ENCODE peak calls at places on chromosomes 1 and 21, in ten cellular contexts. T is adrenal gland, Q is BE2C, L is mesendoderm, I is A549, W is thoracic aorta, N is IMR-90, H is heart left ventricle, G is mucosa of descending colon, D is Karpas-422. E is an unnamed sample. For H3K4me1, the result is how much of the 10 kb centered on the place peaks cover.

GRCh38 chr1:58709540-58709939 is 9.7 kb upstream of the MYSM1 start:
- DNase-seq in T (no peak), Q (no peak), L (no peak), I (no peak), W (no peak), N (no peak), H (no peak), G (no peak), D (no peak), E (no peak)

GRCh38 chr1:6497867-6498575 is 6.6 kb upstream of the PLEKHG5 start:
- DNase-seq in T (no peak), Q (no peak), L (no peak), I (no peak), W (no peak), N (no peak), H (peak), G (no peak), D (no peak), E (no peak)

GRCh38 chr1:210371916-210372315 is 43.2 kb downstream of the HHAT start:
- DNase-seq in T (no peak), Q (no peak), L (peak), I (no peak), W (no peak), N (no peak), H (no peak), G (no peak), D (no peak), E (no peak)

GRCh38 chr21:20998886-20999285 is 677 bp downstream of the NCAM2 start:
- DNase-seq in T (no peak), Q (no peak), L (no peak), I (no peak), W (no peak), N (no peak), H (no peak), G (no peak), D (no peak), E (no peak)

GRCh38 chr1:196400478-196401453 is 207.5 kb downstream of the KCNT2 start:
- DNase-seq in T (peak), Q (no peak), L (peak), I (no peak), W (no peak), N (peak), H (peak), G (no peak), D (no peak), E (peak)

GRCh38 chr21:17402885-17403477 is 109.9 kb upstream of the CXADR start:
- DNase-seq in T (no peak), Q (no peak), L (no peak), I (no peak), W (no peak), N (peak), H (no peak), G (no peak), D (no peak), E (no peak)

GRCh38 chr1:51715369-51715768 is 98.5 kb downstream of the OSBPL9 start:
- DNase-seq in T (no peak), Q (no peak), L (no peak), I (no peak), W (no peak), N (no peak), H (no peak), G (no peak), D (no peak), E (no peak)

GRCh38 chr1:165827199-165828102 is at the start of gene UCK2:
- DNase-seq in T (peak), Q (peak), L (peak), I (peak), W (peak), N (peak), H (peak), G (peak), D (peak), E (peak)

GRCh38 chr21:34582506-34583150 is 32.3 kb downstream of the RCAN1 start:
- DNase-seq in T (no peak), Q (no peak), L (peak), I (peak), W (no peak), N (peak), H (peak), G (no peak), D (peak), E (peak)

GRCh38 chr1:198610362-198610761 is 28.5 kb upstream of the PTPRC start:
- DNase-seq in T (no peak), Q (no peak), L (no peak), I (no peak), W (no peak), N (no peak), H (no peak), G (no peak), D (no peak), E (no peak)

GRCh38 chr1:198607714-198608113 is 31.1 kb upstream of the PTPRC start:
- DNase-seq in T (no peak), Q (no peak), L (no peak), I (no peak), W (no peak), N (peak), H (no peak), G (no peak), D (no peak), E (no peak)

GRCh38 chr1:198611219-198611618 is 27.6 kb upstream of the PTPRC start:
- DNase-seq in T (no peak), Q (no peak), L (no peak), I (no peak), W (no peak), N (no peak), H (no peak), G (no peak), D (no peak), E (no peak)

GRCh38 chr1:198612471-198613265 is 26.2 kb upstream of the PTPRC start:
- DNase-seq in T (no peak), Q (no peak), L (no peak), I (no peak), W (no peak), N (no peak), H (no peak), G (no peak), D (no peak), E (no peak)
- H3K4me1 ChIP-seq in T (under half), Q (under half), L (under half), I (under half), W (under half), N (under half), H (under half), G (under half), D (half or more), E (under half)

GRCh38 chr1:110007458-110007857 is 22.9 kb downstream of the AHCYL1 start:
- DNase-seq in T (no peak), Q (peak), L (no peak), I (no peak), W (no peak), N (no peak), H (no peak), G (no peak), D (no peak), E (no peak)

GRCh38 chr1:110007045-110007444 is 22.5 kb downstream of the AHCYL1 start:
- DNase-seq in T (no peak), Q (no peak), L (no peak), I (no peak), W (no peak), N (no peak), H (no peak), G (no peak), D (no peak), E (no peak)

GRCh38 chr1:110008971-110009565 is 24.5 kb downstream of the AHCYL1 start:
- DNase-seq in T (no peak), Q (no peak), L (no peak), I (no peak), W (no peak), N (no peak), H (no peak), G (no peak), D (no peak), E (no peak)

GRCh38 chr1:110011527-110012041 is 22.8 kb upstream of the STRIP1 start:
- DNase-seq in T (peak), Q (peak), L (peak), I (peak), W (no peak), N (peak), H (no peak), G (no peak), D (peak), E (peak)

GRCh38 chr1:110012100-110012499 is 22.3 kb upstream of the STRIP1 start:
- DNase-seq in T (no peak), Q (peak), L (no peak), I (no peak), W (no peak), N (no peak), H (no peak), G (no peak), D (no peak), E (no peak)
- H3K4me3 ChIP-seq in T (no peak), Q (no peak), L (no peak), I (no peak), W (no peak), N (no peak), H (no peak), G (no peak), D (no peak), E (no peak)

GRCh38 chr1:107804746-107805145 is 160.2 kb downstream of the VAV3 start:
- DNase-seq in T (no peak), Q (no peak), L (no peak), I (no peak), W (no peak), N (no peak), H (no peak), G (no peak), D (no peak), E (no peak)

GRCh38 chr1:107802654-107803053 is 162.3 kb downstream of the VAV3 start:
- DNase-seq in T (no peak), Q (no peak), L (no peak), I (no peak), W (no peak), N (no peak), H (no peak), G (no peak), D (no peak), E (no peak)

GRCh38 chr1:107803579-107803978 is 161.4 kb downstream of the VAV3 start:
- DNase-seq in T (no peak), Q (no peak), L (no peak), I (no peak), W (no peak), N (no peak), H (no peak), G (no peak), D (no peak), E (no peak)

GRCh38 chr1:107806902-107807301 is 158.1 kb downstream of the VAV3 start:
- DNase-seq in T (no peak), Q (no peak), L (no peak), I (no peak), W (no peak), N (no peak), H (no peak), G (no peak), D (no peak), E (no peak)

DNA sequence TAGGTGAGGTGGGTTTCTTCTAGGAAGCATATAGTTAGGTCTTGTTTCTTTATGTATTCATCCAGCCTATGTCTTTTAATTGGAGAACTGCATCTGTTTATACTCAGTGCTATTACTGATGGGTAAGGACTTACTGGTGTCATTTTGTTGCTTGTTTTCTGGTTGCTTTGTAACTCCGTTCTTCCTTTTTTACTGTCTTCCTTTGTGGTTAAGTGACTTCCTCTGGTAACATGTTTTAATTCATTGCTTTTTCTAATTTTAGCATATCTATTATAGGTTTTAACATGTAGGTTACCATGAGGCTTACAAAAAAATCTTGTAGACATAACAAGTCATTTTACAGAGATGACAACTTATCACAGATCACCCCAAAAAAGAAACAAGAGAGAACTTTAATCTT is 160.8 kb downstream of the VAV3 start:
- DNase-seq in T (no peak), Q (no peak), L (no peak), I (no peak), W (no peak), N (no peak), H (no peak), G (no peak), D (no peak), E (no peak)
- H3K4me1 ChIP-seq in T (under half), Q (under half), L (under half), I (under half), W (under half), N (under half), H (under half), G (under half), D (under half), E (under half)

GRCh38 chr1:19208710-19209438 is 1.2 kb downstream of the UBR4 start:
- DNase-seq in T (no peak), Q (no peak), L (no peak), I (no peak), W (no peak), N (peak), H (no peak), G (no peak), D (no peak), E (no peak)
- H3K4me3 ChIP-seq in T (peak), Q (peak), L (peak), I (peak), W (peak), N (peak), H (peak), G (no peak), D (peak), E (peak)

DNA sequence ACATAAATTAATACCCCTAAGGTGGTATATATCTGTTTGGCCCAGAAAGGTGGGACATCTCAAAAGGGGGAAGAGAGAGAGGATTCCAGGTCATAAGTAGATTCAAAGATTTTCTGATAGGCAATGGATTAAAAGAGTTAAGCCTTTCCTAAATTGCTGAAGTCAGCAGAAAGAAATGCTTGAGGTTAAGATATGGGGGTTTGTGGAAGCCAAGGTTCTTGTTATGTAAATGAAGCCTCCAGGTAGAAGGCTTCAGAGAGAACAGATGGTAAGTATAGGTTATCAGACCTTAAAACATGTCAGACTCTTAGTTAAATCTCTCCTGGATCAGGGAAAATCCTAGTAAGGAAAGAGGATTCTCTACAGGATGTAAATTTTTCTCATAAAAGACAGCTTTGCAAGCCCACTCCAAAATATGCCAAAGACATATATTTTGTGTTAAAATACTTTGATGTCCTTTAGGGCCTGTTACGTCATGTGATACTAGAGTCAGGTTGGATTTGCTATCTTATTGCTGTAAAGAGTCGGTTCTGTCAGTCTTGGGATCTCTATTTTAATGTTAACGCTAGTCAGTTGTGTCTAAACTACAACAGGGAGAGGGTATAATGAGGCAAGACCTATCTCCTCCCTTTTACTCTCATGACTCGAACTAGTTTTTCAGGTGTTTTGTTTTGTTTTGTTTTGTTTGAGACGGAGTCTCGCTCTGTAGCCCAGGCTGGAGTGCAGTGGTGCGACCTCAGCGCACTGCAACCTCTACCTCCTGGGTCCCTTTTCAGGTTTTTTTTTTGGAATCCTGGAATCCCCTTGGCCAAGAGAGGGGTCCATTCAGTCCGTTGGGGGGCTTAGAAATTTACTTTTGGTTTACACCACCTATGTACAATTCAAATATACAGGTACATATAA is 30.6 kb downstream of the RGS2 start:
- DNase-seq in T (no peak), Q (no peak), L (peak), I (no peak), W (no peak), N (no peak), H (no peak), G (no peak), D (no peak), E (no peak)
- H3K4me1 ChIP-seq in T (under half), Q (under half), L (under half), I (under half), W (under half), N (under half), H (under half), G (under half), D (under half), E (under half)

GRCh38 chr1:19010503-19010902 is 54.0 kb upstream of the IFFO2 start:
- DNase-seq in T (peak), Q (no peak), L (no peak), I (no peak), W (no peak), N (no peak), H (no peak), G (no peak), D (no peak), E (no peak)
- H3K4me3 ChIP-seq in T (no peak), Q (no peak), L (no peak), I (peak), W (peak), N (no peak), H (no peak), G (no peak), D (no peak), E (no peak)

DNA sequence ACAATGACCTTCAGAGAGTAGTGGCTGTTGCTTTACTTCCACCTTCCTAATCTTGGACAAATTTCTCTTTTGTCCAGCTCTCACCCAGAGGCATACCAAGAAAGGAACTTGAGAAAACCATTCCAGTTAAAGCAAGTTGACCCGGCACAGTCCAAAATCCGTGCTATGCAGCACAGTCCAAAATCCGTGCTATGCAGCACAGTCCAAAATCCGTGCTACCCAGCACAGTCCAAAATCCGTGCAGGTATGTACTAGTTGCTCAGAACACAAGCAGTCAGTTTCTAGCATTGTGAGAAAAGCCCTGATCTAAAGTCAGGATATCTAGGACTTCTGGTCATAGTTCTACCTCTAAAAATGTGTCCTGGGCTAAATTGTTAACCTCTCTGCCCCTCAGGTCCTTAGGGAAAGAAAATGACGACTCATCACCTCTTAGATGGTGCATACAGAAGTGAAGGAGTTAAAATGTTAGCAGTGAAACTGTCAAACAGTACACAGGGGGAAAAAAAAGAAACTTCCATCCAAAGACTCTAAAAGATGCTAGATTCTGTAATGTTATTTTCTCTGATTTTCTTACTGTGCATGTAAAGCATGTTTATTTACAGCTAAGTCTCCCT is 40.3 kb upstream of the ENAH start:
- DNase-seq in T (no peak), Q (no peak), L (no peak), I (no peak), W (no peak), N (no peak), H (no peak), G (no peak), D (no peak), E (no peak)
- H3K4me1 ChIP-seq in T (under half), Q (under half), L (under half), I (under half), W (under half), N (under half), H (half or more), G (under half), D (under half), E (half or more)

GRCh38 chr1:70674981-70675685 is 264.1 kb downstream of the CTH start:
- DNase-seq in T (no peak), Q (no peak), L (peak), I (no peak), W (no peak), N (no peak), H (no peak), G (no peak), D (peak), E (no peak)
- H3K4me3 ChIP-seq in T (no peak), Q (no peak), L (no peak), I (no peak), W (no peak), N (no peak), H (no peak), G (no peak), D (peak), E (no peak)

GRCh38 chr1:8632092-8632491 is 185.3 kb downstream of the RERE start:
- DNase-seq in T (no peak), Q (no peak), L (no peak), I (no peak), W (no peak), N (no peak), H (no peak), G (no peak), D (no peak), E (no peak)
- H3K4me1 ChIP-seq in T (under half), Q (under half), L (under half), I (under half), W (under half), N (under half), H (under half), G (under half), D (under half), E (under half)